ENCODE peak calls at places on chromosomes 7 and 10, in nine cellular contexts. P is NB4, K is mesendoderm, G is non-pigmented ciliary epithelial cell, V is endothelial cell, S is aorta, F is adrenal gland, J is breast epithelium, C is ureter. M is an unnamed sample.

GRCh38 chr7:131010714-131011436 is 276.9 kb upstream of the KLF14 start:
- DNase-seq in P (peak), K (no peak), G (no peak), V (no peak), S (no peak), F (no peak), J (no peak), C (no peak), M (peak)

GRCh38 chr7:156156734-156157408 is 344.6 kb upstream of the SHH start:
- DNase-seq in P (peak), K (peak), G (peak), V (peak), S (no peak), F (peak), J (no peak), C (no peak), M (no peak)

GRCh38 chr7:150439926-150440325 is 10.5 kb upstream of the GIMAP8 start:
- DNase-seq in P (no peak), K (no peak), G (no peak), V (no peak), S (no peak), F (no peak), J (no peak), C (no peak), M (no peak)

GRCh38 chr7:105589221-105590077 is 8.2 kb upstream of the EFCAB10 start:
- DNase-seq in P (peak), K (peak), G (peak), V (peak), S (no peak), F (peak), J (no peak), C (peak), M (peak)

GRCh38 chr10:33566001-33566400 is 231.5 kb upstream of the NRP1 start:
- DNase-seq in P (no peak), K (no peak), G (no peak), V (no peak), S (no peak), F (peak), J (no peak), C (no peak), M (no peak)

GRCh38 chr10:62893036-62893435 is 76.9 kb upstream of the EGR2 start:
- DNase-seq in P (peak), K (no peak), G (no peak), V (no peak), S (no peak), F (no peak), J (no peak), C (no peak), M (no peak)

GRCh38 chr7:33243319-33243881 is 114.0 kb downstream of the BBS9 start:
- DNase-seq in P (peak), K (peak), G (peak), V (no peak), S (no peak), F (no peak), J (no peak), C (no peak), M (no peak)

GRCh38 chr7:35424869-35425495 is 171.1 kb upstream of the TBX20 start:
- DNase-seq in P (peak), K (peak), G (no peak), V (peak), S (no peak), F (peak), J (no peak), C (no peak), M (peak)

GRCh38 chr7:105327201-105327600 is 61.5 kb downstream of the SRPK2 start:
- DNase-seq in P (no peak), K (no peak), G (no peak), V (no peak), S (no peak), F (no peak), J (no peak), C (no peak), M (no peak)

GRCh38 chr7:1641173-1641572 is 28.9 kb upstream of the ELFN1 start:
- DNase-seq in P (no peak), K (no peak), G (no peak), V (no peak), S (no peak), F (no peak), J (no peak), C (no peak), M (no peak)

GRCh38 chr7:149228831-149229471 is 10.5 kb upstream of the ZNF212 start:
- DNase-seq in P (peak), K (no peak), G (no peak), V (no peak), S (no peak), F (no peak), J (no peak), C (no peak), M (no peak)

GRCh38 chr10:113021268-113022028 is 71.4 kb downstream of the TCF7L2 start:
- DNase-seq in P (no peak), K (no peak), G (no peak), V (no peak), S (peak), F (no peak), J (no peak), C (no peak), M (no peak)

GRCh38 chr7:137838706-137839315 is 8.0 kb downstream of the DGKI start:
- DNase-seq in P (no peak), K (no peak), G (no peak), V (no peak), S (no peak), F (no peak), J (no peak), C (no peak), M (no peak)

GRCh38 chr10:132615346-132616169 is 78.0 kb downstream of the INPP5A start:
- DNase-seq in P (no peak), K (no peak), G (no peak), V (no peak), S (no peak), F (no peak), J (no peak), C (no peak), M (no peak)

GRCh38 chr7:2281556-2281955 is 32.7 kb downstream of the SNX8 start:
- DNase-seq in P (no peak), K (no peak), G (no peak), V (no peak), S (no peak), F (no peak), J (no peak), C (no peak), M (no peak)

GRCh38 chr7:98816206-98816605 is 53.6 kb downstream of the TMEM130 start:
- DNase-seq in P (no peak), K (no peak), G (no peak), V (no peak), S (peak), F (no peak), J (no peak), C (no peak), M (no peak)

GRCh38 chr7:27235387-27236052 is 7.1 kb upstream of the EVX1 start:
- DNase-seq in P (peak), K (peak), G (no peak), V (peak), S (no peak), F (peak), J (no peak), C (peak), M (no peak)

GRCh38 chr7:70734436-70734835 is 397.5 kb upstream of the GALNT17 start:
- DNase-seq in P (no peak), K (no peak), G (no peak), V (no peak), S (no peak), F (no peak), J (no peak), C (no peak), M (no peak)

GRCh38 chr7:151361193-151361959 is 19.8 kb downstream of the NUB1 start:
- DNase-seq in P (no peak), K (no peak), G (no peak), V (no peak), S (no peak), F (no peak), J (no peak), C (no peak), M (no peak)

GRCh38 chr10:61021926-61022325 is 77.9 kb upstream of the RHOBTB1 start:
- DNase-seq in P (no peak), K (no peak), G (no peak), V (no peak), S (no peak), F (no peak), J (no peak), C (no peak), M (no peak)

GRCh38 chr10:52488606-52489485 is 174.8 kb downstream of the DKK1 start:
- DNase-seq in P (peak), K (peak), G (peak), V (no peak), S (no peak), F (no peak), J (no peak), C (no peak), M (no peak)

GRCh38 chr7:23357190-23358093 is 58.3 kb downstream of the MALSU1 start:
- DNase-seq in P (peak), K (peak), G (no peak), V (no peak), S (no peak), F (no peak), J (no peak), C (no peak), M (peak)

GRCh38 chr10:64090865-64091264 is 569.7 kb downstream of the REEP3 start:
- DNase-seq in P (no peak), K (peak), G (no peak), V (no peak), S (no peak), F (no peak), J (no peak), C (no peak), M (no peak)

GRCh38 chr10:44973323-44974081 is 5.1 kb downstream of the DEPP1 start:
- DNase-seq in P (peak), K (peak), G (no peak), V (no peak), S (peak), F (no peak), J (no peak), C (no peak), M (no peak)

GRCh38 chr10:124496150-124496549 is 34.5 kb downstream of the LHPP start:
- DNase-seq in P (no peak), K (peak), G (no peak), V (no peak), S (no peak), F (no peak), J (no peak), C (no peak), M (no peak)

GRCh38 chr7:54664235-54665228 is 94.5 kb downstream of the SEC61G start:
- DNase-seq in P (peak), K (peak), G (no peak), V (peak), S (no peak), F (peak), J (no peak), C (peak), M (no peak)

GRCh38 chr7:28922618-28923331 is 35.4 kb downstream of the TRIL start:
- DNase-seq in P (peak), K (peak), G (peak), V (peak), S (peak), F (peak), J (peak), C (peak), M (peak)

GRCh38 chr10:131081386-131081785 is 230.1 kb downstream of the TCERG1L start:
- DNase-seq in P (no peak), K (no peak), G (no peak), V (no peak), S (no peak), F (no peak), J (no peak), C (no peak), M (no peak)

GRCh38 chr7:117669818-117670217 is 190.0 kb downstream of the CFTR start:
- DNase-seq in P (no peak), K (no peak), G (no peak), V (no peak), S (no peak), F (no peak), J (no peak), C (no peak), M (no peak)

GRCh38 chr7:95749044-95749443 is 23.3 kb upstream of the DYNC1I1 start:
- DNase-seq in P (no peak), K (no peak), G (no peak), V (no peak), S (no peak), F (no peak), J (no peak), C (no peak), M (no peak)

M was measured in CD4-positive, alpha-beta memory T cell.